ENCODE peak calls at places on chromosomes 7 and 10, in nine cellular contexts. L, B, D, T, U, O, P, Y and G are unnamed samples.

GRCh38 chr10:124226271-124226911 is 133.0 kb upstream of the CHST15 start:
- DNase-seq in Y (no peak), L (no peak), B (no peak), T (no peak), D (no peak), U (no peak), P (no peak), O (no peak), G (no peak)

GRCh38 chr10:91163709-91164474 is 56.6 kb upstream of the PCGF5 start:
- DNase-seq in P (peak; percentile 89), U (peak; percentile 70), Y (peak; percentile 34), B (peak; percentile 80), L (peak; percentile 91), T (peak; percentile 66), D (peak; percentile 49), O (peak; percentile 48), G (no peak)

GRCh38 chr7:112495820-112496462 is 15.2 kb downstream of the LSMEM1 start:
- DNase-seq in Y (peak; percentile 72), D (peak; percentile 53), U (peak; percentile 79), P (no peak), L (peak; percentile 59), B (peak; percentile 55), O (peak; percentile 70), T (no peak), G (peak; percentile 71)

GRCh38 chr7:135974667-135975066 is 2.5 kb downstream of the MTPN start:
- DNase-seq in U (no peak), O (no peak), T (no peak), L (no peak), D (peak; percentile 55), B (no peak), P (no peak), Y (no peak), G (no peak)

GRCh38 chr7:141649865-141650499 is 52.0 kb downstream of the DENND11 start:
- DNase-seq in D (peak; percentile 80), L (peak; percentile 91), T (peak; percentile 56), P (no peak), O (peak; percentile 42), Y (peak; percentile 80), B (peak; percentile 82), U (peak; percentile 94), G (peak; percentile 98)

GRCh38 chr10:28533315-28533564 is 322 bp downstream of the WAC start:
- DNase-seq in B (no peak), U (no peak), P (no peak), Y (no peak), O (no peak), L (no peak), T (no peak), D (no peak), G (no peak)

GRCh38 chr7:148697256-148697841 is 1.4 kb upstream of the CUL1 start:
- DNase-seq in Y (no peak), O (peak; percentile 32), L (no peak), P (no peak), B (peak; percentile 44), U (peak; percentile 78), D (peak; percentile 30), T (no peak), G (no peak)

GRCh38 chr10:26540601-26541000 is 102.5 kb downstream of the APBB1IP start:
- DNase-seq in D (peak; percentile 49), T (no peak), L (no peak), Y (peak; percentile 78), O (no peak), U (peak; percentile 19), P (no peak), B (peak; percentile 17), G (no peak)

GRCh38 chr10:44180321-44181154 is 204.4 kb downstream of the CXCL12 start:
- DNase-seq in Y (no peak), D (no peak), T (no peak), P (no peak), L (peak; percentile 41), U (peak; percentile 92), B (peak; percentile 97), O (peak; percentile 74), G (no peak)

GRCh38 chr7:126339813-126340212 is 912.9 kb downstream of the GRM8 start:
- DNase-seq in D (no peak), Y (no peak), T (no peak), B (no peak), U (no peak), P (no peak), O (no peak), L (no peak), G (no peak)

GRCh38 chr7:132930881-132931280 is 151.0 kb downstream of the CHCHD3 start:
- DNase-seq in D (peak; percentile 20), P (no peak), O (no peak), T (no peak), Y (peak; percentile 48), B (no peak), L (no peak), U (no peak), G (no peak)

GRCh38 chr7:30252885-30253795 is 31.3 kb upstream of the ZNRF2 start:
- DNase-seq in U (peak; percentile 65), B (peak; percentile 55), T (peak; percentile 79), D (no peak), P (no peak), L (peak; percentile 34), O (no peak), Y (no peak), G (peak; percentile 39)

GRCh38 chr10:7984325-7984724 is 70.2 kb upstream of the GATA3 start:
- DNase-seq in Y (no peak), O (no peak), B (no peak), L (no peak), P (no peak), D (no peak), T (no peak), U (no peak), G (no peak)

GRCh38 chr7:5597772-5598171 is 174.1 kb upstream of the TNRC18 start:
- DNase-seq in B (peak; percentile 52), U (peak; percentile 36), Y (peak; percentile 28), P (no peak), O (no peak), T (no peak), L (peak; percentile 54), D (no peak), G (no peak)
- H3K4me3 ChIP-seq in B (no peak overlapping the region), U (no peak overlapping the region), Y (no peak overlapping the region), P (no peak overlapping the region), O (no peak overlapping the region), T (no peak overlapping the region), L (no peak overlapping the region), D (no peak overlapping the region), G (no peak overlapping the region)

GRCh38 chr7:137816696-137817320 is 30.0 kb downstream of the DGKI start:
- DNase-seq in U (peak; percentile 32), L (no peak), D (peak; percentile 57), P (no peak), B (no peak), O (no peak), T (no peak), Y (peak; percentile 25), G (no peak)
- TF ChIP-seq CTCF in U (peak; percentile 34), L (peak; percentile 9), D (peak; percentile 40), P (no peak), B (peak; percentile 33), O (no peak), T (no peak), Y (peak; percentile 46), G (peak; percentile 39)

GRCh38 chr10:77603529-77603927 is 34.1 kb downstream of the KCNMA1 start:
- DNase-seq in B (no peak), L (no peak), Y (no peak), U (no peak), P (no peak), O (no peak), D (peak; percentile 42), T (no peak), G (no peak)

GRCh38 chr10:77602913-77603528 is 34.6 kb downstream of the KCNMA1 start:
- DNase-seq in P (no peak), D (no peak), U (no peak), B (no peak), L (no peak), O (no peak), T (no peak), Y (no peak), G (no peak)

GRCh38 chr10:77601488-77601887 is 36.1 kb downstream of the KCNMA1 start:
- DNase-seq in U (no peak), Y (no peak), P (peak; percentile 23), T (no peak), L (peak; percentile 22), B (no peak), D (no peak), O (no peak), G (no peak)

GRCh38 chr10:77604063-77604462 is 33.5 kb downstream of the KCNMA1 start:
- DNase-seq in U (no peak), D (peak; percentile 24), B (no peak), Y (no peak), P (no peak), T (no peak), O (no peak), L (no peak), G (no peak)

DNA sequence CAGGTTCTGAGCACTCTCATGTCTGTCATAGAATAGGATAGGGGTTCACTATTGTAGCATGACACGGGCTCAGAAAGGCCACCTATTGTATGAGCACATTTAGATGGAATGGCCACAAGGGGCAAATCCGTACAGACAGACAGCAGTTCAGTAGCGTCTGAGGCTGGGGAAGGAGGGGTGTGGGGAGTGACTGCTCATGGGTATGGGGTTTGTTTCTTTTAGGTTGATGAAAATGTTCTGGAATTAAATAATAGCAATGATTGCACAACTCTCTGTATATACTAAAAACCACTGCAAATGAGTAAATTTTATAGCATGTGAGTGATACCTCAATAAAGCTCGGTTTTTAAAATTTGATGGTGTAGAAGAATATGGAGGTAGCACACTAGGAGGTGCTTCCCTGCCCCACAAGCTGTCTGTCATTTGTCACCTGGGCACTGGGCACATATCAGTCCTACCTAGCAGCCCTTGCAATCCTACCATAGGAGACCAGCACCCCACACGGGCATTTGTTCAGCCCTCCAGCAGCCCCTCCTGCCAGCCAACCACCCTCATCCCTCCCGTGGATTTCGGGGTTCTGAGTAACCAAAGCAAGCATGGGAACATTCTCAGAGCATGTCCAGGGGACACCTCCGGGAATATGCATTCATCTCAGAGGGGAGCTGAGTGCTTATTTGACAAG is 35.2 kb downstream of the KCNMA1 start:
- DNase-seq in O (no peak), T (no peak), L (no peak), B (no peak), Y (no peak), U (no peak), P (no peak), D (no peak), G (no peak)
- H3K4me3 ChIP-seq in O (no peak overlapping the region), T (no peak overlapping the region), L (no peak overlapping the region), B (no peak overlapping the region), Y (no peak overlapping the region), U (no peak overlapping the region), P (no peak overlapping the region), D (no peak overlapping the region), G (no peak overlapping the region)

GRCh38 chr7:35970458-35970857 is 169.6 kb downstream of the SEPTIN7 start:
- DNase-seq in B (no peak), Y (no peak), L (no peak), D (no peak), P (no peak), O (no peak), T (no peak), U (no peak), G (no peak)

GRCh38 chr7:35968140-35968940 is 167.5 kb downstream of the SEPTIN7 start:
- DNase-seq in Y (no peak), D (no peak), P (no peak), T (no peak), L (no peak), U (no peak), O (no peak), B (no peak), G (no peak)

GRCh38 chr7:35969055-35969454 is 168.2 kb downstream of the SEPTIN7 start:
- DNase-seq in Y (no peak), U (no peak), L (no peak), P (no peak), B (no peak), T (no peak), D (no peak), O (no peak), G (no peak)

GRCh38 chr7:35967366-35968139 is 166.7 kb downstream of the SEPTIN7 start:
- DNase-seq in O (no peak), B (no peak), Y (no peak), L (no peak), T (no peak), P (no peak), U (peak; percentile 13), D (no peak), G (no peak)

GRCh38 chr7:35971133-35971995 is 170.5 kb downstream of the SEPTIN7 start:
- DNase-seq in U (peak; percentile 38), P (peak; percentile 80), B (no peak), L (no peak), D (no peak), O (no peak), Y (no peak), T (no peak), G (no peak)
- TF ChIP-seq CTCF in U (peak; percentile 30), P (no peak), B (no peak), L (no peak), D (peak; percentile 6), O (no peak), Y (no peak), T (no peak), G (no peak)